ENCODE peak calls at places on chromosomes 7 and 10, in six cellular contexts. One of them, this sample, is unnamed.

GRCh38 chr10:98267894-98268693 is at the start of gene LOXL4:
- DNase-seq in upper lobe of left lung: no peak
- DNase-seq in PC-9: no peak
- DNase-seq in SK-N-SH: peak; percentile 89
- DNase-seq in A549: peak; percentile 32
- DNase-seq in lower lobe of right lung: no peak
- DNase-seq in this sample: peak; percentile 79

GRCh38 chr10:18666810-18667209 is 7.6 kb downstream of the ARL5B start:
- DNase-seq in upper lobe of left lung: no peak
- DNase-seq in PC-9: peak; percentile 45
- DNase-seq in A549: no peak
- DNase-seq in lower lobe of right lung: no peak
- DNase-seq in SK-N-SH: no peak
- DNase-seq in this sample: no peak

GRCh38 chr10:69639291-69640195 is 9.5 kb downstream of the FAM241B start:
- DNase-seq in lower lobe of right lung: peak; percentile 63
- DNase-seq in PC-9: peak; percentile 46
- DNase-seq in SK-N-SH: peak; percentile 81
- DNase-seq in A549: peak; percentile 80
- DNase-seq in upper lobe of left lung: peak; percentile 55
- DNase-seq in this sample: peak; percentile 65

GRCh38 chr10:58322835-58323209 is 12.0 kb upstream of the UBE2D1 start:
- DNase-seq in lower lobe of right lung: no peak
- DNase-seq in A549: no peak
- DNase-seq in SK-N-SH: no peak
- DNase-seq in PC-9: no peak
- DNase-seq in upper lobe of left lung: no peak
- DNase-seq in this sample: no peak

GRCh38 chr10:96288151-96288621 is 16.0 kb upstream of the DNTT start:
- DNase-seq in PC-9: no peak
- DNase-seq in upper lobe of left lung: no peak
- DNase-seq in A549: no peak
- DNase-seq in lower lobe of right lung: no peak
- DNase-seq in SK-N-SH: no peak
- DNase-seq in this sample: no peak

GRCh38 chr10:47159361-47160228 is 140.4 kb upstream of the GDF10 start:
- DNase-seq in lower lobe of right lung: no peak
- DNase-seq in A549: no peak
- DNase-seq in PC-9: peak; percentile 55
- DNase-seq in upper lobe of left lung: peak; percentile 19
- DNase-seq in SK-N-SH: peak; percentile 39
- DNase-seq in this sample: no peak

GRCh38 chr10:127890935-127891334 is 1.8 kb downstream of the CLRN3 start:
- DNase-seq in lower lobe of right lung: no peak
- DNase-seq in PC-9: no peak
- DNase-seq in SK-N-SH: no peak
- DNase-seq in upper lobe of left lung: no peak
- DNase-seq in A549: no peak
- DNase-seq in this sample: no peak

GRCh38 chr7:149220534-149220933 is 18.9 kb upstream of the ZNF212 start:
- DNase-seq in lower lobe of right lung: no peak
- DNase-seq in A549: no peak
- DNase-seq in SK-N-SH: peak; percentile 51
- DNase-seq in PC-9: no peak
- DNase-seq in upper lobe of left lung: no peak
- DNase-seq in this sample: no peak

GRCh38 chr10:132166216-132166950 is 20.4 kb upstream of the DPYSL4 start:
- DNase-seq in upper lobe of left lung: no peak
- DNase-seq in PC-9: no peak
- DNase-seq in A549: no peak
- DNase-seq in SK-N-SH: no peak
- DNase-seq in lower lobe of right lung: peak; percentile 28
- DNase-seq in this sample: no peak

GRCh38 chr10:15237351-15237750 is 68.9 kb upstream of the NMT2 start:
- DNase-seq in PC-9: peak; percentile 41
- DNase-seq in SK-N-SH: no peak
- DNase-seq in lower lobe of right lung: no peak
- DNase-seq in upper lobe of left lung: no peak
- DNase-seq in A549: peak; percentile 13
- DNase-seq in this sample: no peak

GRCh38 chr10:101780818-101781654 is 2.2 kb downstream of the NPM3 start:
- DNase-seq in upper lobe of left lung: peak; percentile 59
- DNase-seq in PC-9: no peak
- DNase-seq in SK-N-SH: peak; percentile 94
- DNase-seq in A549: peak; percentile 95
- DNase-seq in lower lobe of right lung: peak; percentile 75
- DNase-seq in this sample: peak; percentile 65

GRCh38 chr7:90298145-90299038 is 22.7 kb downstream of the FAM237B start:
- DNase-seq in SK-N-SH: peak; percentile 30
- DNase-seq in lower lobe of right lung: no peak
- DNase-seq in A549: peak; percentile 63
- DNase-seq in PC-9: no peak
- DNase-seq in upper lobe of left lung: no peak
- DNase-seq in this sample: no peak

DNA sequence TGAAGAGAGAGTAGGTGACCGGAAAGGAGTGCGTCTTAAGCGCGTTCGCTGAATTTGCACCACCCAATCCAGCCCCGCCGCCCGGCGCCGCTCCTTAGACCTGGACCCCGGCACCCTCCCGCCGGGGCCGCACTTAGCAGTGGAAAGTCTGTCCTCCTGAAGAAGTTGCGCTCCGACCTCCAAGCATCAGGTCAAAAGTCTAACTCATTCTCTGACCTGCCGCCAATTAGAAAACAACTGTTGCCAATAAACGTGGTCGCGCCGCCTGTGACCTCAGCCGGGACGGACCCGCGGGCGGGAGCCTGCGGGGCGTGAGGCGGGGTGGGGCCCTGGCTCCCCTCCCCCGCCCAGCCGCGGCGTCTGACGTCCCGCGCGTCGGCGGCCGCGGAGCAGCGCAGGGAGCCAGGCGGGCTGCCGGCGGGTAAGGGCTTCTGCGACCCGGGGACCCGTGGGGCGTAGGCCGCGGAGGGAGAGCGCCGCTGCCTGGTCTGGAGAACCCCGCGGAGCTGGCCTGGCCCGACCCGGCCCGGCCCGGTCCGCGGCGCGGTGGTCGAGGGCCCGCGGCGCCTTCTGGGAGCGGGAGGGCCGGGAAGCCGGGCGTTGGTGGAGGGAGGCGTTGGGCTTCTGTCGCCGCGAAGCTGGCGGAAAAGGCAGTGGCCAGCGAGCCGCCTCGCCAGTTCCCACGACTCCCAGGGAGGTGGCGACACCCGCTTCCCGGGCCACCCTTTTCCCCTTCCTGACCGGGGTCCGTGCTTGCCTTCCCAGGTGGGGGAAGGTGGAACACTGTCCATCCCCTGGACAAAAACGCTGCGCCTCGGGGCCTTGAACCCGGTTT is at the start of gene BCAP29:
- DNase-seq in upper lobe of left lung: peak; percentile 78
- DNase-seq in PC-9: peak; percentile 62
- DNase-seq in A549: peak; percentile 64
- DNase-seq in SK-N-SH: peak; percentile 96
- DNase-seq in lower lobe of right lung: peak; percentile 84
- DNase-seq in this sample: peak; percentile 82
- TF ChIP-seq CTCF in upper lobe of left lung: no peak
- TF ChIP-seq CTCF in PC-9: peak; percentile 28
- TF ChIP-seq CTCF in A549: peak; percentile 27
- TF ChIP-seq CTCF in SK-N-SH: peak; percentile 41
- TF ChIP-seq CTCF in lower lobe of right lung: peak; percentile 36
- TF ChIP-seq CTCF in this sample: peak; percentile 36

GRCh38 chr7:158120313-158120712 is 467.3 kb downstream of the PTPRN2 start:
- DNase-seq in SK-N-SH: no peak
- DNase-seq in upper lobe of left lung: no peak
- DNase-seq in PC-9: no peak
- DNase-seq in A549: no peak
- DNase-seq in lower lobe of right lung: no peak
- DNase-seq in this sample: no peak
- H3K9me3 ChIP-seq in SK-N-SH: peaks cover 12% of the 10 kb centered on the region
- H3K9me3 ChIP-seq in upper lobe of left lung: peaks cover 3% of the 10 kb centered on the region
- H3K9me3 ChIP-seq in PC-9: peaks cover 5% of the 10 kb centered on the region
- H3K9me3 ChIP-seq in A549: no peaks in the 10 kb centered on the region
- H3K9me3 ChIP-seq in lower lobe of right lung: peaks cover 32% of the 10 kb centered on the region
- H3K9me3 ChIP-seq in this sample: peaks cover 36% of the 10 kb centered on the region

DNA sequence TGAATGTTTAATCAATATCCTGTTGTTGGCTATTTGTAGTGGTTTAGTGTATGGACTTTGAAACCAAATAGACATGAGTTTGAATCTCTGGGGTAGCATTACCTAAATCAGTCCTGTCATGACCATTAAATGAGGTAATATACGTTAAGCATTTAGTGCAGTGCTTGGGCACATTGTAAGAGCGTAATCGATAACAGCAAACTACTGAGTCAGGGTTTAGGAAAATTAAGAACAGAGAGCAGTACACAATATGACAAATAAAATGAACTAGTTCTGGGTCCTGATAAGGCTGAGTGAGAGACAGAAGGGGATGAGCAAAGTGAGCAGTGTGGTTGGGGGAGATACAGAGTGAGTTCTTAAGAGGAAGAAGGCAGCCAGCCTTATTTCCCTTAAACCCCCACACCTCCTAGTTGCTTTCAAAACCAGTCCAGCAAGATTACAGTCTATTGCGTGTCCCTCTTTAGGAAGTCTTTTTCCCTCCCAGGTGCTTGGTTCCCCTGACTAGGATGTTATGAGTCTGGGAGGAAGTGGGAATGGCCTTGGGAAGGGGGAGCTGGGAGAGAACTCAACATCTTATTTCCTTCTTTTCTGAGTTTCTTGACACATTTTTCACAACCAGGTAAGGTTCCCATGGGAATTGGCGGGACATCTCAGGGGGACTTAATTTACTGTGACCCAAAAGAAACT is 171.0 kb downstream of the SND1 start:
- DNase-seq in upper lobe of left lung: peak; percentile 31
- DNase-seq in SK-N-SH: no peak
- DNase-seq in lower lobe of right lung: no peak
- DNase-seq in PC-9: peak; percentile 80
- DNase-seq in A549: no peak
- DNase-seq in this sample: no peak
- H3K27ac ChIP-seq in upper lobe of left lung: no peak overlapping the region
- H3K27ac ChIP-seq in SK-N-SH: no peak overlapping the region
- H3K27ac ChIP-seq in lower lobe of right lung: no peak overlapping the region
- H3K27ac ChIP-seq in PC-9: peak overlapping the region; percentile 73
- H3K27ac ChIP-seq in A549: no peak overlapping the region
- H3K27ac ChIP-seq in this sample: no peak overlapping the region

GRCh38 chr7:24982917-24983316 is 2.9 kb upstream of the OSBPL3 start:
- DNase-seq in A549: no peak
- DNase-seq in upper lobe of left lung: no peak
- DNase-seq in SK-N-SH: no peak
- DNase-seq in PC-9: peak; percentile 35
- DNase-seq in lower lobe of right lung: no peak
- DNase-seq in this sample: no peak
- TF ChIP-seq CTCF in A549: peak; percentile 44
- TF ChIP-seq CTCF in upper lobe of left lung: no peak
- TF ChIP-seq CTCF in SK-N-SH: peak; percentile 61
- TF ChIP-seq CTCF in PC-9: peak; percentile 53
- TF ChIP-seq CTCF in lower lobe of right lung: no peak
- TF ChIP-seq CTCF in this sample: no peak

GRCh38 chr7:106451171-106451570 is 166.4 kb upstream of the NAMPT start:
- DNase-seq in PC-9: no peak
- DNase-seq in upper lobe of left lung: no peak
- DNase-seq in lower lobe of right lung: no peak
- DNase-seq in SK-N-SH: no peak
- DNase-seq in A549: no peak
- DNase-seq in this sample: no peak
- H3K9me3 ChIP-seq in PC-9: peaks cover 54% of the 10 kb centered on the region
- H3K9me3 ChIP-seq in upper lobe of left lung: no peaks in the 10 kb centered on the region
- H3K9me3 ChIP-seq in lower lobe of right lung: no peaks in the 10 kb centered on the region
- H3K9me3 ChIP-seq in SK-N-SH: peaks cover 26% of the 10 kb centered on the region
- H3K9me3 ChIP-seq in A549: peaks cover 14% of the 10 kb centered on the region
- H3K9me3 ChIP-seq in this sample: no peaks in the 10 kb centered on the region

DNA sequence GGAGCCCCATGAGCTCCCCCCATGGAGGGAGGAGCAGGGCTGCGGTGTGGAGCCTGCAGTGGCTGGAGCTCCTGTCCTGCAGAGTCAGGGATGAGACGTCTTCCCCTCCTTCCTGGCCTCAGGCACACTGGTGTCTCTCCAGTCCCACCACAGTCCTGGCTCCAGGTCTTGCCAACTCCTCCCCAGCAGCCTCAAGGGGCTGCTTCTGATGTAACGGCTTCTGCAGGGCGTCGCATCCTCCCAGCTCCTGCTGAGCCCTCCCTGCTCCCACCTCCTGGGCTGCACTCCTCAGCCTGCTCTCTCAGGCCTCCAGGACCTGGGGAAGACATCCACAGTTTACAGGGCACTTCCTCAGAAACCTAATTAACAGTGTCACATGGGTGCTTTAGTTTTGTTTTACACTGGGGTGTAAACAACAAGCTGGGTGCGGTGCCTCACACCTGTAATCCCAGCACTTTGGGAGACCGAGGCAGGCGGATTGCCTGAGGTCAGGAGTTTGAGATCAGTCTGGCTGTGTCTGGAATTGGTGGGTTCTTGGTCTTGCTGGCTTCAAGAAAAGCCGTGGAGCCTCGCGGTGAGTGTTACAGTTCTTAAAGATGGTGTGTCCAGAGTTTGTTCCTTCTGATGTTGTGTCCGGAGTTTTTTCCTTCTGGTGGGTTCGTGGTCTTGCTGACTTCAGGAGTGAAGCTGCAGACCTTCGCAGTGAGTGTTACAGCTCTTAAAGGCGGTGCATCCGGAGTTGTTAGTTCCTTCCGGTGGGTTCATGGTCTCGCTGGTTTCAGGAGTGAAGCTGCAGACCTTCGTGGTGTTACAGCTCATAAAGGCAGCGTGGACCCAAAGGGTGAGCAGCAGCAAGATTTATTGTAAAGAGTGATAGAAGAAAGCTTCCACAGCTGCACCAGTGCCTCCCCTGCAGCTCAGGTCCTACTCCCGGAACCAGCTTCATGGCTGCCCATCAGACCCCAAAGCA is 95.0 kb downstream of the PAXIP1 start:
- DNase-seq in lower lobe of right lung: no peak
- DNase-seq in SK-N-SH: peak; percentile 16
- DNase-seq in upper lobe of left lung: no peak
- DNase-seq in PC-9: no peak
- DNase-seq in A549: no peak
- DNase-seq in this sample: no peak
- H3K27ac ChIP-seq in lower lobe of right lung: no peak overlapping the region
- H3K27ac ChIP-seq in SK-N-SH: no peak overlapping the region
- H3K27ac ChIP-seq in upper lobe of left lung: no peak overlapping the region
- H3K27ac ChIP-seq in PC-9: no peak overlapping the region
- H3K27ac ChIP-seq in A549: no peak overlapping the region
- H3K27ac ChIP-seq in this sample: no peak overlapping the region